ENCODE peak calls at places on chromosomes 5 and 9, in eight cellular contexts. One of them, this sample, is unnamed.

GRCh38 chr9:104872959-104873850 is 54.8 kb downstream of the ABCA1 start:
- DNase-seq in astrocyte of the spinal cord: peak
- DNase-seq in progenitor cell of endocrine pancreas: no peak
- DNase-seq in H1: no peak
- DNase-seq in endodermal cell: no peak
- DNase-seq in GM10248: no peak
- DNase-seq in AG09309: peak
- DNase-seq in cardiac fibroblast: peak
- DNase-seq in this sample: no peak

GRCh38 chr5:102959055-102959454 is 160.9 kb downstream of the GIN1 start:
- DNase-seq in progenitor cell of endocrine pancreas: no peak
- DNase-seq in H1: no peak
- DNase-seq in endodermal cell: no peak
- DNase-seq in AG09309: peak
- DNase-seq in cardiac fibroblast: peak
- DNase-seq in astrocyte of the spinal cord: peak
- DNase-seq in GM10248: no peak
- DNase-seq in this sample: no peak

GRCh38 chr9:20316372-20316771 is 305.9 kb downstream of the MLLT3 start:
- DNase-seq in AG09309: no peak
- DNase-seq in GM10248: no peak
- DNase-seq in endodermal cell: no peak
- DNase-seq in progenitor cell of endocrine pancreas: no peak
- DNase-seq in H1: no peak
- DNase-seq in astrocyte of the spinal cord: no peak
- DNase-seq in cardiac fibroblast: no peak
- DNase-seq in this sample: no peak

GRCh38 chr9:121753802-121754654 is 102.6 kb downstream of the DAB2IP start:
- DNase-seq in AG09309: no peak
- DNase-seq in astrocyte of the spinal cord: no peak
- DNase-seq in GM10248: no peak
- DNase-seq in cardiac fibroblast: no peak
- DNase-seq in H1: no peak
- DNase-seq in progenitor cell of endocrine pancreas: no peak
- DNase-seq in endodermal cell: no peak
- DNase-seq in this sample: no peak

GRCh38 chr5:171386006-171386671 is 1.5 kb upstream of the NPM1 start:
- DNase-seq in endodermal cell: peak
- DNase-seq in progenitor cell of endocrine pancreas: no peak
- DNase-seq in H1: no peak
- DNase-seq in cardiac fibroblast: no peak
- DNase-seq in astrocyte of the spinal cord: no peak
- DNase-seq in AG09309: no peak
- DNase-seq in GM10248: no peak
- DNase-seq in this sample: no peak

GRCh38 chr9:3205421-3206095 is 320.2 kb downstream of the RFX3 start:
- DNase-seq in H1: no peak
- DNase-seq in GM10248: no peak
- DNase-seq in astrocyte of the spinal cord: no peak
- DNase-seq in endodermal cell: no peak
- DNase-seq in cardiac fibroblast: no peak
- DNase-seq in AG09309: no peak
- DNase-seq in progenitor cell of endocrine pancreas: no peak
- DNase-seq in this sample: no peak

GRCh38 chr5:149895416-149896345 is 48.9 kb downstream of the PDE6A start:
- DNase-seq in cardiac fibroblast: peak
- DNase-seq in AG09309: no peak
- DNase-seq in progenitor cell of endocrine pancreas: no peak
- DNase-seq in GM10248: no peak
- DNase-seq in astrocyte of the spinal cord: peak
- DNase-seq in endodermal cell: no peak
- DNase-seq in H1: no peak
- DNase-seq in this sample: no peak

GRCh38 chr5:115932991-115933390 is 29.3 kb upstream of the LVRN start:
- DNase-seq in H1: no peak
- DNase-seq in progenitor cell of endocrine pancreas: no peak
- DNase-seq in astrocyte of the spinal cord: no peak
- DNase-seq in endodermal cell: no peak
- DNase-seq in AG09309: no peak
- DNase-seq in GM10248: no peak
- DNase-seq in cardiac fibroblast: no peak
- DNase-seq in this sample: no peak

GRCh38 chr5:37721447-37721871 is 118.4 kb downstream of the GDNF start:
- DNase-seq in astrocyte of the spinal cord: peak
- DNase-seq in GM10248: peak
- DNase-seq in H1: no peak
- DNase-seq in endodermal cell: no peak
- DNase-seq in cardiac fibroblast: peak
- DNase-seq in progenitor cell of endocrine pancreas: no peak
- DNase-seq in AG09309: no peak
- DNase-seq in this sample: no peak

GRCh38 chr5:100858987-100859545 is 44.0 kb downstream of the ST8SIA4 start:
- DNase-seq in cardiac fibroblast: no peak
- DNase-seq in astrocyte of the spinal cord: no peak
- DNase-seq in AG09309: no peak
- DNase-seq in GM10248: no peak
- DNase-seq in H1: no peak
- DNase-seq in progenitor cell of endocrine pancreas: no peak
- DNase-seq in endodermal cell: no peak
- DNase-seq in this sample: no peak

GRCh38 chr9:123360161-123361085 is 4.4 kb downstream of the CRB2 start:
- DNase-seq in AG09309: no peak
- DNase-seq in H1: peak
- DNase-seq in astrocyte of the spinal cord: no peak
- DNase-seq in cardiac fibroblast: no peak
- DNase-seq in endodermal cell: peak
- DNase-seq in progenitor cell of endocrine pancreas: peak
- DNase-seq in GM10248: peak
- DNase-seq in this sample: peak

GRCh38 chr9:35660966-35661413 is 2.9 kb downstream of the CCDC107 start:
- DNase-seq in GM10248: no peak
- DNase-seq in H1: no peak
- DNase-seq in progenitor cell of endocrine pancreas: no peak
- DNase-seq in cardiac fibroblast: peak
- DNase-seq in astrocyte of the spinal cord: peak
- DNase-seq in AG09309: no peak
- DNase-seq in endodermal cell: no peak
- DNase-seq in this sample: no peak

GRCh38 chr9:97850746-97851449 is 2.1 kb upstream of the FOXE1 start:
- DNase-seq in progenitor cell of endocrine pancreas: no peak
- DNase-seq in endodermal cell: peak
- DNase-seq in GM10248: no peak
- DNase-seq in AG09309: no peak
- DNase-seq in H1: no peak
- DNase-seq in astrocyte of the spinal cord: no peak
- DNase-seq in cardiac fibroblast: no peak
- DNase-seq in this sample: no peak

GRCh38 chr9:104961238-104961637 is 33.3 kb upstream of the ABCA1 start:
- DNase-seq in endodermal cell: peak
- DNase-seq in GM10248: peak
- DNase-seq in progenitor cell of endocrine pancreas: no peak
- DNase-seq in H1: peak
- DNase-seq in astrocyte of the spinal cord: peak
- DNase-seq in cardiac fibroblast: peak
- DNase-seq in AG09309: no peak
- DNase-seq in this sample: no peak

GRCh38 chr5:149605998-149606721 is 24.9 kb downstream of the ARHGEF37 start:
- DNase-seq in cardiac fibroblast: peak
- DNase-seq in progenitor cell of endocrine pancreas: no peak
- DNase-seq in H1: no peak
- DNase-seq in AG09309: peak
- DNase-seq in GM10248: peak
- DNase-seq in astrocyte of the spinal cord: peak
- DNase-seq in endodermal cell: no peak
- DNase-seq in this sample: no peak

GRCh38 chr5:36602711-36603321 is 3.6 kb upstream of the SLC1A3 start:
- DNase-seq in progenitor cell of endocrine pancreas: no peak
- DNase-seq in endodermal cell: peak
- DNase-seq in GM10248: no peak
- DNase-seq in AG09309: no peak
- DNase-seq in astrocyte of the spinal cord: no peak
- DNase-seq in H1: no peak
- DNase-seq in cardiac fibroblast: no peak
- DNase-seq in this sample: no peak

GRCh38 chr5:158560170-158560569 is 539.5 kb downstream of the EBF1 start:
- DNase-seq in astrocyte of the spinal cord: peak
- DNase-seq in AG09309: no peak
- DNase-seq in GM10248: peak
- DNase-seq in progenitor cell of endocrine pancreas: no peak
- DNase-seq in endodermal cell: no peak
- DNase-seq in H1: no peak
- DNase-seq in cardiac fibroblast: peak
- DNase-seq in this sample: no peak

GRCh38 chr9:110183208-110184145 is 24.5 kb downstream of the C9orf152 start:
- DNase-seq in H1: peak
- DNase-seq in astrocyte of the spinal cord: peak
- DNase-seq in cardiac fibroblast: peak
- DNase-seq in AG09309: peak
- DNase-seq in GM10248: peak
- DNase-seq in endodermal cell: peak
- DNase-seq in progenitor cell of endocrine pancreas: peak
- DNase-seq in this sample: peak
- TF ChIP-seq CTCF in H1: peak
- TF ChIP-seq CTCF in astrocyte of the spinal cord: peak
- TF ChIP-seq CTCF in cardiac fibroblast: peak
- TF ChIP-seq CTCF in AG09309: peak
- TF ChIP-seq CTCF in GM10248: peak
- TF ChIP-seq CTCF in endodermal cell: peak
- TF ChIP-seq CTCF in progenitor cell of endocrine pancreas: peak
- TF ChIP-seq CTCF in this sample: peak

GRCh38 chr9:37266630-37267029 is 146.3 kb downstream of the ZCCHC7 start:
- DNase-seq in cardiac fibroblast: no peak
- DNase-seq in H1: no peak
- DNase-seq in GM10248: no peak
- DNase-seq in progenitor cell of endocrine pancreas: no peak
- DNase-seq in endodermal cell: no peak
- DNase-seq in AG09309: no peak
- DNase-seq in astrocyte of the spinal cord: no peak
- DNase-seq in this sample: no peak

GRCh38 chr9:37259906-37260305 is 139.5 kb downstream of the ZCCHC7 start:
- DNase-seq in progenitor cell of endocrine pancreas: no peak
- DNase-seq in H1: no peak
- DNase-seq in astrocyte of the spinal cord: no peak
- DNase-seq in AG09309: no peak
- DNase-seq in cardiac fibroblast: no peak
- DNase-seq in GM10248: no peak
- DNase-seq in endodermal cell: no peak
- DNase-seq in this sample: no peak

GRCh38 chr9:37264539-37264938 is 144.2 kb downstream of the ZCCHC7 start:
- DNase-seq in progenitor cell of endocrine pancreas: no peak
- DNase-seq in GM10248: no peak
- DNase-seq in AG09309: no peak
- DNase-seq in astrocyte of the spinal cord: no peak
- DNase-seq in H1: no peak
- DNase-seq in cardiac fibroblast: no peak
- DNase-seq in endodermal cell: no peak
- DNase-seq in this sample: no peak

GRCh38 chr9:37262410-37262809 is 142.0 kb downstream of the ZCCHC7 start:
- DNase-seq in progenitor cell of endocrine pancreas: no peak
- DNase-seq in H1: no peak
- DNase-seq in cardiac fibroblast: peak
- DNase-seq in GM10248: no peak
- DNase-seq in astrocyte of the spinal cord: peak
- DNase-seq in AG09309: no peak
- DNase-seq in endodermal cell: peak
- DNase-seq in this sample: peak
- TF ChIP-seq CTCF in progenitor cell of endocrine pancreas: peak
- TF ChIP-seq CTCF in H1: peak
- TF ChIP-seq CTCF in cardiac fibroblast: peak
- TF ChIP-seq CTCF in GM10248: peak
- TF ChIP-seq CTCF in astrocyte of the spinal cord: peak
- TF ChIP-seq CTCF in AG09309: peak
- TF ChIP-seq CTCF in endodermal cell: peak
- TF ChIP-seq CTCF in this sample: peak

DNA sequence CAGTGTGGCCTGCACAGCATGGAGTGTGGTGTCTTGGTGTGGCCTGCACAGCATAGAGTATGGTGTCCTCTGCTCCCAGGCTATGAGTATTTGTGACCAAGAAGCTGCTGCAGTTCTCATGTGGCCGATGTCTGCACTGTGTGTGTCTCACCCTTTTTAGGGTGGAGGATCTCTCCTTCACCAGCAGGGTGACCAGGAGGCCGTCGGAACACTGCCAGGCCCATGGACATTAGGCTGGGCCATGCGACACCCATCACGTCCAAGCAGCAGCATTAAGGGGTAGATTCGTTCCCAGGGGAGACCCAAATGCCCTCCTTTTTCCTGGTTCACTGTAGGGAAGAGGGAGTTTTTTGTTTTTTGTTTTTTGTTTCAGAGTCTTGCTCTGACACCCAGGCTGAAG is 115.3 kb upstream of the SPIN1 start:
- DNase-seq in GM10248: no peak
- DNase-seq in H1: no peak
- DNase-seq in endodermal cell: peak
- DNase-seq in astrocyte of the spinal cord: no peak
- DNase-seq in cardiac fibroblast: no peak
- DNase-seq in AG09309: no peak
- DNase-seq in progenitor cell of endocrine pancreas: no peak
- DNase-seq in this sample: no peak
- TF ChIP-seq CTCF in GM10248: no peak
- TF ChIP-seq CTCF in H1: no peak
- TF ChIP-seq CTCF in endodermal cell: peak
- TF ChIP-seq CTCF in astrocyte of the spinal cord: no peak
- TF ChIP-seq CTCF in cardiac fibroblast: no peak
- TF ChIP-seq CTCF in AG09309: no peak
- TF ChIP-seq CTCF in progenitor cell of endocrine pancreas: no peak
- TF ChIP-seq CTCF in this sample: no peak

GRCh38 chr9:77215874-77216273 is 38.5 kb downstream of the VPS13A start:
- DNase-seq in astrocyte of the spinal cord: peak
- DNase-seq in endodermal cell: no peak
- DNase-seq in AG09309: no peak
- DNase-seq in progenitor cell of endocrine pancreas: no peak
- DNase-seq in GM10248: no peak
- DNase-seq in cardiac fibroblast: peak
- DNase-seq in H1: no peak
- DNase-seq in this sample: no peak
- TF ChIP-seq CTCF in astrocyte of the spinal cord: peak
- TF ChIP-seq CTCF in endodermal cell: peak
- TF ChIP-seq CTCF in AG09309: peak
- TF ChIP-seq CTCF in progenitor cell of endocrine pancreas: no peak
- TF ChIP-seq CTCF in GM10248: no peak
- TF ChIP-seq CTCF in cardiac fibroblast: peak
- TF ChIP-seq CTCF in H1: peak
- TF ChIP-seq CTCF in this sample: no peak

DNA sequence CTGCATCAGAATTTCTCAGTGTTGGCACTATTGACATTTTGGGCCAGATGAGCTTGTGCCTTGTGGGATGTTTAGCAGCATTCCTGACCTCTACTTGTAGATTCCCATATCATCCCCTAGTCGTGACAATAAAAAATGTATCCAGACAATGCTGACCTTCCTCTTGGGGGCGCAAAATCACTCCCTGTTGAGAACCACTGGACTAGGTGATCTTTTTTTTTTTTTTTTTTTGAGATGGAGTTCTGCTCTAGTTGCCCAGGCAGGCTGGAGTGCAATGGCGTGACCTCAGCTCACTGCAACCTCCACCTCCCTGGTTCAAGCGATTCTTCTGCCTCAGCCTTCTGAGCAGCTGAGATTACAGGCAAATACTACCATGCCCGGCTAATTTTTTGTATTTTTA is 22.6 kb downstream of the STXBP1 start:
- DNase-seq in H1: no peak
- DNase-seq in endodermal cell: peak
- DNase-seq in astrocyte of the spinal cord: no peak
- DNase-seq in AG09309: no peak
- DNase-seq in GM10248: no peak
- DNase-seq in cardiac fibroblast: no peak
- DNase-seq in progenitor cell of endocrine pancreas: no peak
- DNase-seq in this sample: no peak
- TF ChIP-seq CTCF in H1: peak
- TF ChIP-seq CTCF in endodermal cell: peak
- TF ChIP-seq CTCF in astrocyte of the spinal cord: no peak
- TF ChIP-seq CTCF in AG09309: no peak
- TF ChIP-seq CTCF in GM10248: no peak
- TF ChIP-seq CTCF in cardiac fibroblast: no peak
- TF ChIP-seq CTCF in progenitor cell of endocrine pancreas: no peak
- TF ChIP-seq CTCF in this sample: no peak